ENCODE peak calls at places on chromosomes 12 and 14, in eight cellular contexts. One of them, this sample, is unnamed.

GRCh38 chr12:48351022-48351708 is 446 bp upstream of the ZNF641 start:
- DNase-seq in ascending aorta: peak; percentile 86
- DNase-seq in left ventricle myocardium inferior: peak; percentile 79
- DNase-seq in left lung: peak; percentile 79
- DNase-seq in MCF 10A: peak; percentile 82
- DNase-seq in lower leg skin: peak; percentile 60
- DNase-seq in dorsolateral prefrontal cortex: peak; percentile 55
- DNase-seq in body of pancreas: peak; percentile 85
- DNase-seq in this sample: peak; percentile 55

GRCh38 chr12:51320695-51321320 is 3.2 kb downstream of the BIN2 start:
- DNase-seq in left lung: no peak
- DNase-seq in left ventricle myocardium inferior: no peak
- DNase-seq in ascending aorta: no peak
- DNase-seq in lower leg skin: no peak
- DNase-seq in dorsolateral prefrontal cortex: no peak
- DNase-seq in MCF 10A: no peak
- DNase-seq in body of pancreas: no peak
- DNase-seq in this sample: no peak

GRCh38 chr14:63286071-63286470 is 32.7 kb downstream of the GPHB5 start:
- DNase-seq in body of pancreas: peak; percentile 23
- DNase-seq in ascending aorta: no peak
- DNase-seq in dorsolateral prefrontal cortex: no peak
- DNase-seq in lower leg skin: no peak
- DNase-seq in left lung: no peak
- DNase-seq in MCF 10A: no peak
- DNase-seq in left ventricle myocardium inferior: no peak
- DNase-seq in this sample: no peak

GRCh38 chr14:99191663-99192621 is 80.1 kb downstream of the BCL11B start:
- DNase-seq in left ventricle myocardium inferior: peak; percentile 62
- DNase-seq in dorsolateral prefrontal cortex: peak; percentile 62
- DNase-seq in MCF 10A: peak; percentile 85
- DNase-seq in lower leg skin: peak; percentile 62
- DNase-seq in body of pancreas: peak; percentile 74
- DNase-seq in left lung: peak; percentile 59
- DNase-seq in ascending aorta: peak; percentile 79
- DNase-seq in this sample: peak; percentile 22

GRCh38 chr12:33672879-33673577 is 233.4 kb upstream of the SYT10 start:
- DNase-seq in MCF 10A: no peak
- DNase-seq in ascending aorta: no peak
- DNase-seq in left ventricle myocardium inferior: no peak
- DNase-seq in body of pancreas: no peak
- DNase-seq in left lung: no peak
- DNase-seq in lower leg skin: no peak
- DNase-seq in dorsolateral prefrontal cortex: no peak
- DNase-seq in this sample: no peak

GRCh38 chr14:74720526-74720925 is 7.6 kb downstream of the FCF1 start:
- DNase-seq in dorsolateral prefrontal cortex: no peak
- DNase-seq in left lung: no peak
- DNase-seq in left ventricle myocardium inferior: no peak
- DNase-seq in lower leg skin: no peak
- DNase-seq in MCF 10A: no peak
- DNase-seq in body of pancreas: no peak
- DNase-seq in ascending aorta: no peak
- DNase-seq in this sample: no peak

GRCh38 chr12:116172224-116172849 is 105.2 kb downstream of the MED13L start:
- DNase-seq in left ventricle myocardium inferior: no peak
- DNase-seq in ascending aorta: no peak
- DNase-seq in MCF 10A: peak; percentile 27
- DNase-seq in left lung: no peak
- DNase-seq in body of pancreas: no peak
- DNase-seq in lower leg skin: no peak
- DNase-seq in dorsolateral prefrontal cortex: no peak
- DNase-seq in this sample: no peak

GRCh38 chr14:79483989-79484388 is 727.3 kb downstream of the DIO2 start:
- DNase-seq in body of pancreas: no peak
- DNase-seq in left lung: no peak
- DNase-seq in MCF 10A: no peak
- DNase-seq in dorsolateral prefrontal cortex: no peak
- DNase-seq in ascending aorta: no peak
- DNase-seq in left ventricle myocardium inferior: no peak
- DNase-seq in lower leg skin: no peak
- DNase-seq in this sample: no peak

GRCh38 chr14:99475179-99475578 is 5.5 kb downstream of the SETD3 start:
- DNase-seq in left lung: no peak
- DNase-seq in lower leg skin: no peak
- DNase-seq in dorsolateral prefrontal cortex: no peak
- DNase-seq in MCF 10A: no peak
- DNase-seq in left ventricle myocardium inferior: no peak
- DNase-seq in body of pancreas: peak; percentile 20
- DNase-seq in ascending aorta: no peak
- DNase-seq in this sample: no peak

GRCh38 chr12:107976331-107976730 is 152.8 kb upstream of the WSCD2 start:
- DNase-seq in lower leg skin: no peak
- DNase-seq in MCF 10A: no peak
- DNase-seq in dorsolateral prefrontal cortex: no peak
- DNase-seq in body of pancreas: no peak
- DNase-seq in left lung: no peak
- DNase-seq in left ventricle myocardium inferior: no peak
- DNase-seq in ascending aorta: no peak
- DNase-seq in this sample: no peak

GRCh38 chr12:38904932-38905479 is 385 bp downstream of the CPNE8 start:
- DNase-seq in ascending aorta: peak; percentile 95
- DNase-seq in left ventricle myocardium inferior: peak; percentile 85
- DNase-seq in dorsolateral prefrontal cortex: peak; percentile 53
- DNase-seq in body of pancreas: peak; percentile 81
- DNase-seq in lower leg skin: peak; percentile 90
- DNase-seq in MCF 10A: peak; percentile 96
- DNase-seq in left lung: peak; percentile 92
- DNase-seq in this sample: peak; percentile 85

GRCh38 chr14:34420547-34421150 is 41.4 kb downstream of the SPTSSA start:
- DNase-seq in body of pancreas: no peak
- DNase-seq in left lung: no peak
- DNase-seq in left ventricle myocardium inferior: no peak
- DNase-seq in lower leg skin: no peak
- DNase-seq in ascending aorta: no peak
- DNase-seq in dorsolateral prefrontal cortex: no peak
- DNase-seq in MCF 10A: no peak
- DNase-seq in this sample: no peak

GRCh38 chr12:53585726-53586125 is 40.5 kb downstream of the ATF7 start:
- DNase-seq in ascending aorta: no peak
- DNase-seq in left ventricle myocardium inferior: no peak
- DNase-seq in lower leg skin: no peak
- DNase-seq in MCF 10A: no peak
- DNase-seq in left lung: no peak
- DNase-seq in dorsolateral prefrontal cortex: no peak
- DNase-seq in body of pancreas: no peak
- DNase-seq in this sample: no peak

GRCh38 chr14:67517083-67517482 is 16.0 kb upstream of the PLEKHH1 start:
- DNase-seq in lower leg skin: no peak
- DNase-seq in left ventricle myocardium inferior: peak; percentile 36
- DNase-seq in dorsolateral prefrontal cortex: peak; percentile 81
- DNase-seq in MCF 10A: no peak
- DNase-seq in body of pancreas: peak; percentile 72
- DNase-seq in left lung: no peak
- DNase-seq in ascending aorta: no peak
- DNase-seq in this sample: no peak

GRCh38 chr14:95460647-95461478 is 55.6 kb downstream of the SYNE3 start:
- DNase-seq in lower leg skin: no peak
- DNase-seq in ascending aorta: peak; percentile 75
- DNase-seq in left ventricle myocardium inferior: no peak
- DNase-seq in dorsolateral prefrontal cortex: peak; percentile 80
- DNase-seq in MCF 10A: peak; percentile 89
- DNase-seq in left lung: no peak
- DNase-seq in body of pancreas: no peak
- DNase-seq in this sample: no peak

GRCh38 chr12:18752280-18752920 is 14.5 kb downstream of the CAPZA3 start:
- DNase-seq in lower leg skin: no peak
- DNase-seq in ascending aorta: no peak
- DNase-seq in dorsolateral prefrontal cortex: no peak
- DNase-seq in body of pancreas: no peak
- DNase-seq in left ventricle myocardium inferior: peak; percentile 39
- DNase-seq in left lung: no peak
- DNase-seq in MCF 10A: peak; percentile 31
- DNase-seq in this sample: no peak

GRCh38 chr12:110775997-110776396 is 33.3 kb upstream of the PPP1CC start:
- DNase-seq in dorsolateral prefrontal cortex: no peak
- DNase-seq in MCF 10A: no peak
- DNase-seq in left ventricle myocardium inferior: no peak
- DNase-seq in lower leg skin: no peak
- DNase-seq in left lung: no peak
- DNase-seq in body of pancreas: no peak
- DNase-seq in ascending aorta: no peak
- DNase-seq in this sample: no peak

GRCh38 chr12:66131067-66131688 is 628 bp upstream of the LLPH start:
- DNase-seq in left ventricle myocardium inferior: no peak
- DNase-seq in left lung: no peak
- DNase-seq in dorsolateral prefrontal cortex: no peak
- DNase-seq in MCF 10A: no peak
- DNase-seq in body of pancreas: no peak
- DNase-seq in lower leg skin: no peak
- DNase-seq in ascending aorta: no peak
- DNase-seq in this sample: no peak

GRCh38 chr12:45655186-45655585 is 74.3 kb upstream of the ARID2 start:
- DNase-seq in left lung: no peak
- DNase-seq in ascending aorta: no peak
- DNase-seq in lower leg skin: no peak
- DNase-seq in left ventricle myocardium inferior: no peak
- DNase-seq in body of pancreas: no peak
- DNase-seq in MCF 10A: peak; percentile 62
- DNase-seq in dorsolateral prefrontal cortex: no peak
- DNase-seq in this sample: no peak

GRCh38 chr12:116919247-116919671 is 8.5 kb downstream of the FBXW8 start:
- DNase-seq in lower leg skin: no peak
- DNase-seq in body of pancreas: no peak
- DNase-seq in dorsolateral prefrontal cortex: no peak
- DNase-seq in left lung: no peak
- DNase-seq in MCF 10A: no peak
- DNase-seq in left ventricle myocardium inferior: no peak
- DNase-seq in ascending aorta: no peak
- DNase-seq in this sample: no peak

GRCh38 chr12:561908-562593 is 101.2 kb downstream of the NINJ2 start:
- DNase-seq in dorsolateral prefrontal cortex: no peak
- DNase-seq in lower leg skin: peak; percentile 75
- DNase-seq in MCF 10A: no peak
- DNase-seq in ascending aorta: no peak
- DNase-seq in left ventricle myocardium inferior: peak; percentile 38
- DNase-seq in body of pancreas: no peak
- DNase-seq in left lung: peak; percentile 83
- DNase-seq in this sample: peak; percentile 86

GRCh38 chr12:75245108-75245507 is 35.5 kb upstream of the KCNC2 start:
- DNase-seq in left lung: no peak
- DNase-seq in dorsolateral prefrontal cortex: no peak
- DNase-seq in body of pancreas: no peak
- DNase-seq in left ventricle myocardium inferior: no peak
- DNase-seq in lower leg skin: no peak
- DNase-seq in ascending aorta: no peak
- DNase-seq in MCF 10A: no peak
- DNase-seq in this sample: no peak

GRCh38 chr12:62519043-62519442 is 52.4 kb downstream of the MON2 start:
- DNase-seq in left ventricle myocardium inferior: peak; percentile 54
- DNase-seq in ascending aorta: no peak
- DNase-seq in left lung: no peak
- DNase-seq in lower leg skin: no peak
- DNase-seq in body of pancreas: no peak
- DNase-seq in MCF 10A: no peak
- DNase-seq in dorsolateral prefrontal cortex: no peak
- DNase-seq in this sample: no peak

DNA sequence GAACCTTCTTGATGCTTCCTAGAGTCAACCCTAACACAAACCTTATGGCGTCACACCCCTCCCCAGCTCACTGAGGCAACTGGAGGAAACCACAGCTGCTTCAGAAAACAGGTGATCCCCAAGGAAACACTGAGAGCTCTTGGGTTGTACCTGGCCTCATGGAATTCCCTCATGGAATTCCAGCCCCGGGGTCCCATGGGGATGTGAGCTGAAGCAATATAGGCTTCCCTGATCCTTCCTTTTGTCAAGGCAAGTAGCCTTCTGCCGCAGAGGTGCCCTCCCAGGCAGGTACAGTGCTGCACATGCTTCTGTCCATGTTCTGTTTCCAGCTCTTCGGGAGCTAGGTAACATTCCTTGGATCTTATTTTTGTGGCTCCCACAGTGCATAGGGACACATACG is 47.3 kb downstream of the TSPAN11 start:
- DNase-seq in ascending aorta: no peak
- DNase-seq in left ventricle myocardium inferior: no peak
- DNase-seq in left lung: no peak
- DNase-seq in MCF 10A: no peak
- DNase-seq in dorsolateral prefrontal cortex: no peak
- DNase-seq in lower leg skin: no peak
- DNase-seq in body of pancreas: no peak
- DNase-seq in this sample: no peak
- TF ChIP-seq CTCF in ascending aorta: no peak
- TF ChIP-seq CTCF in left ventricle myocardium inferior: no peak
- TF ChIP-seq CTCF in left lung: no peak
- TF ChIP-seq CTCF in MCF 10A: no peak
- TF ChIP-seq CTCF in dorsolateral prefrontal cortex: no peak
- TF ChIP-seq CTCF in lower leg skin: no peak
- TF ChIP-seq CTCF in body of pancreas: no peak
- TF ChIP-seq CTCF in this sample: no peak

DNA sequence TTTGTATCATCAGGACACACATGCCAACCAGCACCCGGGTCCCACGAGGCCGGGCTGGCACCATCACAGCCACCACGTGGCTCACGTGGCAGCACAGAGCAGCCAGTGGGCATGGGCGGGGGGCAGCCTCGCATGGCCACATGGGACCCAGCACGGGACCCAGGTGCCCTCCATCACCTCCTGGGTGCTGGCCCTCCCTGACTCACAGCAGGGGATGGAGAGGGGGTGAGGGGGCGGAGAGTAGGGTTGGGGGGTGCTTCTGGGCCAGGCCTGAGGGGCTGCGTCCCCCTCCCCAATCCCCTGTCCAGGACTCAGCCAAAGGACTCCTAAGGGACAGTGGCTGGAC is 71.4 kb downstream of the NOC4L start:
- DNase-seq in lower leg skin: no peak
- DNase-seq in body of pancreas: no peak
- DNase-seq in left ventricle myocardium inferior: no peak
- DNase-seq in left lung: no peak
- DNase-seq in MCF 10A: no peak
- DNase-seq in ascending aorta: no peak
- DNase-seq in dorsolateral prefrontal cortex: no peak
- DNase-seq in this sample: no peak
- TF ChIP-seq CTCF in lower leg skin: no peak
- TF ChIP-seq CTCF in body of pancreas: no peak
- TF ChIP-seq CTCF in left ventricle myocardium inferior: no peak
- TF ChIP-seq CTCF in left lung: no peak
- TF ChIP-seq CTCF in MCF 10A: no peak
- TF ChIP-seq CTCF in ascending aorta: no peak
- TF ChIP-seq CTCF in dorsolateral prefrontal cortex: no peak
- TF ChIP-seq CTCF in this sample: no peak

GRCh38 chr12:77724367-77724957 is 106.2 kb upstream of the NAV3 start:
- DNase-seq in body of pancreas: peak; percentile 19
- DNase-seq in left lung: no peak
- DNase-seq in lower leg skin: no peak
- DNase-seq in ascending aorta: no peak
- DNase-seq in MCF 10A: peak; percentile 64
- DNase-seq in left ventricle myocardium inferior: no peak
- DNase-seq in dorsolateral prefrontal cortex: no peak
- DNase-seq in this sample: no peak
- TF ChIP-seq CTCF in body of pancreas: peak; percentile 82
- TF ChIP-seq CTCF in left lung: peak; percentile 34
- TF ChIP-seq CTCF in lower leg skin: no peak
- TF ChIP-seq CTCF in ascending aorta: peak; percentile 35
- TF ChIP-seq CTCF in MCF 10A: peak; percentile 78
- TF ChIP-seq CTCF in left ventricle myocardium inferior: peak; percentile 78
- TF ChIP-seq CTCF in dorsolateral prefrontal cortex: peak; percentile 33
- TF ChIP-seq CTCF in this sample: no peak

GRCh38 chr14:23353433-23353780 is 720 bp upstream of the SLC22A17 start:
- DNase-seq in MCF 10A: no peak
- DNase-seq in lower leg skin: no peak
- DNase-seq in ascending aorta: peak; percentile 64
- DNase-seq in left lung: no peak
- DNase-seq in left ventricle myocardium inferior: no peak
- DNase-seq in body of pancreas: no peak
- DNase-seq in dorsolateral prefrontal cortex: no peak
- DNase-seq in this sample: no peak
- TF ChIP-seq CTCF in MCF 10A: no peak
- TF ChIP-seq CTCF in lower leg skin: no peak
- TF ChIP-seq CTCF in ascending aorta: no peak
- TF ChIP-seq CTCF in left lung: no peak
- TF ChIP-seq CTCF in left ventricle myocardium inferior: no peak
- TF ChIP-seq CTCF in body of pancreas: no peak
- TF ChIP-seq CTCF in dorsolateral prefrontal cortex: no peak
- TF ChIP-seq CTCF in this sample: no peak

This sample was measured in CD14-positive monocyte.